ENCODE peak calls at places on chromosomes 13 and 19, in six cellular contexts. D is cardiac muscle cell; M is T-helper 2 cell; I is HTR-8/SVneo; W is stimulated activated CD8-positive, alpha-beta memory T cell treated with anti-CD3 and anti-CD28 coated beads, Interleukin-7, amount 100 ng/mL, for 1 hour; C is astrocyte of the spinal cord. Y is an unnamed sample.

GRCh38 chr13:19726611-19727010 is 56.1 kb downstream of the PSPC1 start:
- DNase-seq in I (no peak), W (no peak), C (no peak), M (no peak), D (no peak), Y (no peak)

GRCh38 chr19:42466521-42467436 is 24.0 kb upstream of the CXCL17 start:
- DNase-seq in C (peak), I (no peak), M (no peak), W (no peak), D (no peak), Y (no peak)

GRCh38 chr13:46032341-46032740 is 20.2 kb downstream of the ZC3H13 start:
- DNase-seq in M (no peak), I (no peak), W (no peak), C (no peak), D (no peak), Y (no peak)

GRCh38 chr13:94590744-94591143 is 5.2 kb downstream of the TGDS start:
- DNase-seq in C (no peak), W (no peak), D (no peak), M (no peak), I (no peak), Y (no peak)

GRCh38 chr19:18144361-18144760 is 8.6 kb upstream of the PIK3R2 start:
- DNase-seq in D (no peak), I (no peak), W (no peak), C (no peak), M (no peak), Y (no peak)

GRCh38 chr19:47190167-47190727 is 40.8 kb downstream of the BBC3 start:
- DNase-seq in I (peak), D (peak), C (peak), M (peak), W (no peak), Y (no peak)

GRCh38 chr19:46902402-46902766 is 41.6 kb downstream of the ARHGAP35 start:
- DNase-seq in I (no peak), W (no peak), C (no peak), D (no peak), M (no peak), Y (peak)

GRCh38 chr19:50187937-50188336 is 15.5 kb upstream of the MYH14 start:
- DNase-seq in M (no peak), I (no peak), C (no peak), W (no peak), D (no peak), Y (no peak)